ENCODE peak calls at places on chromosomes 3 and 15, in seven cellular contexts. One of them, this sample, is unnamed.

GRCh38 chr3:24100694-24101402 is 155.8 kb downstream of the NR1D2 start:
- DNase-seq in heart left ventricle: no peak
- DNase-seq in Peyer's patch: no peak
- DNase-seq in uterus: no peak
- DNase-seq in ovary: no peak
- DNase-seq in A549: no peak
- DNase-seq in sigmoid colon: no peak
- DNase-seq in this sample: peak

GRCh38 chr15:91021516-91022074 is 799 bp downstream of the VPS33B start:
- DNase-seq in heart left ventricle: no peak
- DNase-seq in Peyer's patch: no peak
- DNase-seq in uterus: no peak
- DNase-seq in ovary: no peak
- DNase-seq in A549: no peak
- DNase-seq in sigmoid colon: no peak
- DNase-seq in this sample: no peak

GRCh38 chr15:64009798-64010241 is 36.5 kb downstream of the DAPK2 start:
- DNase-seq in heart left ventricle: no peak
- DNase-seq in Peyer's patch: no peak
- DNase-seq in uterus: no peak
- DNase-seq in ovary: no peak
- DNase-seq in A549: no peak
- DNase-seq in sigmoid colon: no peak
- DNase-seq in this sample: no peak

GRCh38 chr3:189849262-189849661 is 218.1 kb downstream of the TP63 start:
- DNase-seq in heart left ventricle: no peak
- DNase-seq in Peyer's patch: no peak
- DNase-seq in uterus: no peak
- DNase-seq in ovary: no peak
- DNase-seq in A549: no peak
- DNase-seq in sigmoid colon: no peak
- DNase-seq in this sample: no peak

GRCh38 chr15:84819291-84819768 is 2.2 kb downstream of the ALPK3 start:
- DNase-seq in heart left ventricle: peak
- DNase-seq in Peyer's patch: no peak
- DNase-seq in uterus: no peak
- DNase-seq in ovary: no peak
- DNase-seq in A549: no peak
- DNase-seq in sigmoid colon: no peak
- DNase-seq in this sample: peak

GRCh38 chr3:117611242-117611641 is 901.7 kb downstream of the TUSC7 start:
- DNase-seq in heart left ventricle: no peak
- DNase-seq in Peyer's patch: no peak
- DNase-seq in uterus: no peak
- DNase-seq in ovary: no peak
- DNase-seq in A549: no peak
- DNase-seq in sigmoid colon: no peak
- DNase-seq in this sample: no peak

GRCh38 chr3:196177967-196178366 is 33.2 kb downstream of the ZDHHC19 start:
- DNase-seq in heart left ventricle: no peak
- DNase-seq in Peyer's patch: peak
- DNase-seq in uterus: no peak
- DNase-seq in ovary: no peak
- DNase-seq in A549: no peak
- DNase-seq in sigmoid colon: no peak
- DNase-seq in this sample: no peak

GRCh38 chr15:60614028-60614427 is 135.1 kb upstream of the ICE2 start:
- DNase-seq in heart left ventricle: no peak
- DNase-seq in Peyer's patch: no peak
- DNase-seq in uterus: no peak
- DNase-seq in ovary: no peak
- DNase-seq in A549: no peak
- DNase-seq in sigmoid colon: no peak
- DNase-seq in this sample: no peak

GRCh38 chr3:138608322-138609214 is at the start of gene FAIM:
- DNase-seq in heart left ventricle: peak
- DNase-seq in Peyer's patch: peak
- DNase-seq in uterus: peak
- DNase-seq in ovary: peak
- DNase-seq in A549: peak
- DNase-seq in sigmoid colon: peak
- DNase-seq in this sample: peak

GRCh38 chr15:70314652-70315051 is 216.9 kb upstream of the TLE3 start:
- DNase-seq in heart left ventricle: no peak
- DNase-seq in Peyer's patch: no peak
- DNase-seq in uterus: no peak
- DNase-seq in ovary: no peak
- DNase-seq in A549: no peak
- DNase-seq in sigmoid colon: no peak
- DNase-seq in this sample: no peak

GRCh38 chr15:25061808-25062550 is 107.2 kb downstream of the SNRPN start:
- DNase-seq in heart left ventricle: no peak
- DNase-seq in Peyer's patch: no peak
- DNase-seq in uterus: peak
- DNase-seq in ovary: no peak
- DNase-seq in A549: no peak
- DNase-seq in sigmoid colon: no peak
- DNase-seq in this sample: peak

GRCh38 chr3:173257797-173258196 is 116.8 kb upstream of the SPATA16 start:
- DNase-seq in heart left ventricle: no peak
- DNase-seq in Peyer's patch: no peak
- DNase-seq in uterus: no peak
- DNase-seq in ovary: no peak
- DNase-seq in A549: no peak
- DNase-seq in sigmoid colon: no peak
- DNase-seq in this sample: no peak

GRCh38 chr3:194271459-194272035 is 79.6 kb downstream of the CPN2 start:
- DNase-seq in heart left ventricle: peak
- DNase-seq in Peyer's patch: no peak
- DNase-seq in uterus: no peak
- DNase-seq in ovary: no peak
- DNase-seq in A549: no peak
- DNase-seq in sigmoid colon: no peak
- DNase-seq in this sample: no peak

GRCh38 chr3:184758056-184758455 is 46.2 kb upstream of the MAGEF1 start:
- DNase-seq in heart left ventricle: no peak
- DNase-seq in Peyer's patch: no peak
- DNase-seq in uterus: no peak
- DNase-seq in ovary: no peak
- DNase-seq in A549: no peak
- DNase-seq in sigmoid colon: no peak
- DNase-seq in this sample: no peak

GRCh38 chr15:67003586-67003985 is 61.8 kb upstream of the SMAD3 start:
- DNase-seq in heart left ventricle: no peak
- DNase-seq in Peyer's patch: no peak
- DNase-seq in uterus: no peak
- DNase-seq in ovary: no peak
- DNase-seq in A549: peak
- DNase-seq in sigmoid colon: no peak
- DNase-seq in this sample: no peak

GRCh38 chr15:98946301-98947255 is 61.0 kb downstream of the PGPEP1L start:
- DNase-seq in heart left ventricle: peak
- DNase-seq in Peyer's patch: peak
- DNase-seq in uterus: no peak
- DNase-seq in ovary: no peak
- DNase-seq in A549: no peak
- DNase-seq in sigmoid colon: peak
- DNase-seq in this sample: no peak

GRCh38 chr3:113142476-113142875 is 68.9 kb upstream of the BOC start:
- DNase-seq in heart left ventricle: no peak
- DNase-seq in Peyer's patch: no peak
- DNase-seq in uterus: no peak
- DNase-seq in ovary: no peak
- DNase-seq in A549: no peak
- DNase-seq in sigmoid colon: no peak
- DNase-seq in this sample: no peak

GRCh38 chr15:101827257-101827656 is 15.3 kb downstream of the OR4F15 start:
- DNase-seq in heart left ventricle: no peak
- DNase-seq in Peyer's patch: no peak
- DNase-seq in uterus: no peak
- DNase-seq in ovary: no peak
- DNase-seq in A549: no peak
- DNase-seq in sigmoid colon: no peak
- DNase-seq in this sample: no peak

GRCh38 chr3:113838631-113839209 is at the start of gene GRAMD1C:
- DNase-seq in heart left ventricle: peak
- DNase-seq in Peyer's patch: peak
- DNase-seq in uterus: peak
- DNase-seq in ovary: peak
- DNase-seq in A549: peak
- DNase-seq in sigmoid colon: peak
- DNase-seq in this sample: peak

GRCh38 chr3:16844222-16844621 is 40.5 kb upstream of the PLCL2 start:
- DNase-seq in heart left ventricle: no peak
- DNase-seq in Peyer's patch: no peak
- DNase-seq in uterus: no peak
- DNase-seq in ovary: no peak
- DNase-seq in A549: no peak
- DNase-seq in sigmoid colon: no peak
- DNase-seq in this sample: no peak

GRCh38 chr3:16842710-16843270 is 42.0 kb upstream of the PLCL2 start:
- DNase-seq in heart left ventricle: no peak
- DNase-seq in Peyer's patch: no peak
- DNase-seq in uterus: no peak
- DNase-seq in ovary: no peak
- DNase-seq in A549: no peak
- DNase-seq in sigmoid colon: no peak
- DNase-seq in this sample: no peak

GRCh38 chr3:16841354-16841753 is 43.4 kb upstream of the PLCL2 start:
- DNase-seq in heart left ventricle: no peak
- DNase-seq in Peyer's patch: no peak
- DNase-seq in uterus: no peak
- DNase-seq in ovary: no peak
- DNase-seq in A549: no peak
- DNase-seq in sigmoid colon: no peak
- DNase-seq in this sample: no peak

GRCh38 chr3:16840111-16840444 is 44.7 kb upstream of the PLCL2 start:
- DNase-seq in heart left ventricle: no peak
- DNase-seq in Peyer's patch: no peak
- DNase-seq in uterus: no peak
- DNase-seq in ovary: no peak
- DNase-seq in A549: no peak
- DNase-seq in sigmoid colon: no peak
- DNase-seq in this sample: no peak

DNA sequence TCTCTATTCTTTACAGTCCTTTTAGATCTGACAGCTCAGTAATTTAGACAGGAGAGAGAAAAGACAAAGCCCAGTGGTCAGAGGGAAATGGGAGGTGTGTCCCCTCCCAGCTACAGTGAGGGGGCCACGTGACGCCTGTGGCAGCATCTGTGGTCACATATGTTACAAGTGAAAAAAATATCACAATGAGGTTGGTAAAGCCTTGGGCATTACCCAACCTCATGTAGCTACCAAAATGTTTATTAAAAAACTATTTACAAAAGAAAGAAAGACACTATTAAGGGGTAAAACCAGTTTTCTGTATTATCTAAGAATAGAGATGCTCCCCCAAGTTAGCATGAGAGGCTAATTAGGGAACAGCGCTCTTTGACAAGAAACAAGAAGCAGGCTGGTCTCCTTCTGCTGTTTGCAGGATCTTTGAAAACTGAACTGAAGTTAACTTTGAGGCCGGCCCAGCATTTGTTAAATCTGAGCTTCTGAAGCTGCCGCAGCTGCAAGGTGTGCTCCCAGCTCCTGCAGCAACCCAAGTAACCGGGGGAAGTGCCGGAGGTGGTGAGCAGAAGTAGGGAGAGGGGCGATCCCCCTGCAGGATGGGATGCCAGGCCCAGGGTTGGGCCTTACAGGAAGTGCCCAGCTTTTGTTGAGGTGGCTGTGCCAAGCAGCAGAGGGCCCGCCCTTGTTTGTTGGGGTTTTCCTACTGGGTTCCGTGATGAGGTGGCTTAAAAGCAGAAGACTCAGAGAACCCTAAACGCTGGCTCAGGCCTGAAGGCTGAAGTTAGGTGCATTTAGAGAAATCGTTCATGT is 42.6 kb upstream of the PLCL2 start:
- DNase-seq in heart left ventricle: peak
- DNase-seq in Peyer's patch: peak
- DNase-seq in uterus: no peak
- DNase-seq in ovary: no peak
- DNase-seq in A549: no peak
- DNase-seq in sigmoid colon: peak
- DNase-seq in this sample: peak
- TF ChIP-seq POLR2A in heart left ventricle: no peak
- TF ChIP-seq POLR2A in Peyer's patch: no peak
- TF ChIP-seq POLR2A in uterus: no peak
- TF ChIP-seq POLR2A in ovary: no peak
- TF ChIP-seq POLR2A in A549: no peak
- TF ChIP-seq POLR2A in sigmoid colon: no peak
- TF ChIP-seq POLR2A in this sample: no peak

GRCh38 chr3:52444860-52445793 is at the start of gene SEMA3G:
- DNase-seq in heart left ventricle: peak
- DNase-seq in Peyer's patch: peak
- DNase-seq in uterus: no peak
- DNase-seq in ovary: no peak
- DNase-seq in A549: peak
- DNase-seq in sigmoid colon: peak
- DNase-seq in this sample: peak
- TF ChIP-seq POLR2A in heart left ventricle: peak
- TF ChIP-seq POLR2A in Peyer's patch: peak
- TF ChIP-seq POLR2A in uterus: peak
- TF ChIP-seq POLR2A in ovary: no peak
- TF ChIP-seq POLR2A in A549: peak
- TF ChIP-seq POLR2A in sigmoid colon: no peak
- TF ChIP-seq POLR2A in this sample: peak

GRCh38 chr3:170059447-170059846 is 21.7 kb downstream of the GPR160 start:
- DNase-seq in heart left ventricle: no peak
- DNase-seq in Peyer's patch: no peak
- DNase-seq in uterus: no peak
- DNase-seq in ovary: no peak
- DNase-seq in A549: no peak
- DNase-seq in sigmoid colon: no peak
- DNase-seq in this sample: no peak

GRCh38 chr3:170055209-170055608 is 17.4 kb downstream of the GPR160 start:
- DNase-seq in heart left ventricle: no peak
- DNase-seq in Peyer's patch: no peak
- DNase-seq in uterus: no peak
- DNase-seq in ovary: no peak
- DNase-seq in A549: no peak
- DNase-seq in sigmoid colon: no peak
- DNase-seq in this sample: no peak

GRCh38 chr3:170056710-170057454 is 19.1 kb downstream of the GPR160 start:
- DNase-seq in heart left ventricle: no peak
- DNase-seq in Peyer's patch: no peak
- DNase-seq in uterus: no peak
- DNase-seq in ovary: no peak
- DNase-seq in A549: no peak
- DNase-seq in sigmoid colon: no peak
- DNase-seq in this sample: no peak

GRCh38 chr3:170058127-170058526 is 20.3 kb downstream of the GPR160 start:
- DNase-seq in heart left ventricle: no peak
- DNase-seq in Peyer's patch: no peak
- DNase-seq in uterus: no peak
- DNase-seq in ovary: no peak
- DNase-seq in A549: no peak
- DNase-seq in sigmoid colon: no peak
- DNase-seq in this sample: no peak

GRCh38 chr3:170057550-170057949 is 19.8 kb downstream of the GPR160 start:
- DNase-seq in heart left ventricle: no peak
- DNase-seq in Peyer's patch: no peak
- DNase-seq in uterus: no peak
- DNase-seq in ovary: no peak
- DNase-seq in A549: no peak
- DNase-seq in sigmoid colon: no peak
- DNase-seq in this sample: no peak
- TF ChIP-seq POLR2A in heart left ventricle: no peak
- TF ChIP-seq POLR2A in Peyer's patch: no peak
- TF ChIP-seq POLR2A in uterus: no peak
- TF ChIP-seq POLR2A in ovary: no peak
- TF ChIP-seq POLR2A in A549: no peak
- TF ChIP-seq POLR2A in sigmoid colon: no peak
- TF ChIP-seq POLR2A in this sample: no peak

GRCh38 chr3:45110185-45110833 is 35.9 kb downstream of the CDCP1 start:
- DNase-seq in heart left ventricle: peak
- DNase-seq in Peyer's patch: peak
- DNase-seq in uterus: no peak
- DNase-seq in ovary: no peak
- DNase-seq in A549: no peak
- DNase-seq in sigmoid colon: no peak
- DNase-seq in this sample: no peak
- TF ChIP-seq POLR2A in heart left ventricle: no peak
- TF ChIP-seq POLR2A in Peyer's patch: peak
- TF ChIP-seq POLR2A in uterus: no peak
- TF ChIP-seq POLR2A in ovary: no peak
- TF ChIP-seq POLR2A in A549: no peak
- TF ChIP-seq POLR2A in sigmoid colon: no peak
- TF ChIP-seq POLR2A in this sample: no peak

This sample was measured in right lobe of liver.